ENCODE peak calls at places on chromosome 6, in four cellular contexts. Y is cardiac muscle cell, H is foreskin keratinocyte, N is caudate nucleus. L is an unnamed sample.
A peak's percentile ranks its signal among the peaks of the same experiment; 100 is the strongest.

GRCh38 chr6:51029576-51029975 is 210.9 kb downstream of the TFAP2B start:
- DNase-seq in Y (no peak), H (no peak), N (no peak), L (no peak)

GRCh38 chr6:5695260-5696245 is 311.2 kb downstream of the NRN1 start:
- DNase-seq in Y (no peak), H (no peak), N (no peak), L (peak; percentile 56)

GRCh38 chr6:95404777-95405176 is 172.6 kb upstream of the MANEA start:
- DNase-seq in Y (no peak), H (no peak), N (no peak), L (no peak)

GRCh38 chr6:148457843-148458159 is 115.2 kb downstream of the SASH1 start:
- DNase-seq in Y (no peak), H (no peak), N (no peak), L (no peak)

GRCh38 chr6:6875818-6876470 is 231.8 kb upstream of the RREB1 start:
- DNase-seq in Y (no peak), H (peak; percentile 67), N (no peak), L (no peak)

GRCh38 chr6:122114733-122115132 is 284.7 kb upstream of the HSF2 start:
- DNase-seq in Y (no peak), H (no peak), N (no peak), L (no peak)

GRCh38 chr6:25042984-25043725 is 107.4 kb upstream of the RIPOR2 start:
- DNase-seq in Y (no peak), H (no peak), N (no peak), L (no peak)

GRCh38 chr6:20340459-20340858 is 61.2 kb upstream of the E2F3 start:
- DNase-seq in Y (no peak), H (no peak), N (no peak), L (no peak)

GRCh38 chr6:160999508-160999907 is 7.9 kb downstream of the MAP3K4 start:
- DNase-seq in Y (no peak), H (no peak), N (no peak), L (no peak)

GRCh38 chr6:93418113-93418447 is 1.3 kb downstream of the EPHA7 start:
- DNase-seq in Y (no peak), H (no peak), N (no peak), L (no peak)

GRCh38 chr6:93420163-93420806 is 926 bp upstream of the EPHA7 start:
- DNase-seq in Y (peak; percentile 13), H (no peak), N (no peak), L (no peak)

GRCh38 chr6:93419304-93420162 is at the start of gene EPHA7:
- DNase-seq in Y (peak; percentile 99), H (peak; percentile 54), N (peak; percentile 95), L (no peak)

GRCh38 chr6:93417421-93417996 is 1.9 kb downstream of the EPHA7 start:
- DNase-seq in Y (peak; percentile 79), H (no peak), N (no peak), L (no peak)

DNA sequence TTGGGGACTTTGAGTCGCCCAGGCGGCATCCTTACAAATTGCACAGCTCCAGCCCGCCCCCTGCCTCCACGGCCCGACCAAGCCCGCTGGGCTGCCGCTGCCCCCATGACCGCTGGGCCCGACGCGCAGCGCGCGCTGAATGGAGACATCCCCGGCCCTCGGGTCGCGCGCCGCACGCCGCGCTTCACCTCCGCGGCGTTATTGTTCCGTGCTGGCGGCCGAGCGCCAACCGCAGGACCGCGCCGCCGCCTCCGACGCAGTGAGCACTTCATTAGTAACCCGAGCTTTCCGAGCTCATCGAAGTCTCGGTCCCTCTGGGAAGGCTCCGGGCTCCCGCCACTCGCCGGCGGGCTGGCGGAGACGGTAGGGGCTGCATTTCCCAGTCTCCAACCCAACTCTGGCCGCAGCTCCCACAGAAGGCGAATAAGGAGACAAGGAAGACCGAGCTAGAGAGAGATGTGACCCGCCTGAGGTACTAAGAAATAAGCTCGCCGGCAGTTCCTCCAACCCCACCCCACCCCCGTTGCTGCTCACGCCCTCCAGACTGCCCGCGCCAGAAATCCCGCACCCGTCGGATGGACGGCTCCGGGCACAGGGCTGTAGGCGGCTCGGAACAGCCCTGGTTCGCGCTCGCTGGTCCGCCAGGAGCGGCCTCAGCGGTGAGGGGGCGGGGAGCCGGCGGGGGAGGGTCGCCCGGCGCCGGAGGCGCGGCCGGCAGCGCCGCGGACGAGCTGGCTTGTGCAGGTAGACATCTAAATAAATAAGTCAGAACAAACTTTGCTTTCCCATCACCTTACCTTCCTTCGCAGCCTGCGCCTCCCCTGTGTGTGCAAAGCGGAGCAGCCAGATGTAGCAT is 683 bp downstream of the EPHA7 start:
- DNase-seq in Y (peak; percentile 86), H (no peak), N (no peak), L (no peak)
- H3K27ac ChIP-seq in Y (peak overlapping the region; percentile 70), H (no peak overlapping the region), N (peak overlapping the region; percentile 73), L (no peak overlapping the region)

GRCh38 chr6:28377879-28378278 is 21.7 kb downstream of the ZSCAN12 start:
- DNase-seq in Y (no peak), H (no peak), N (no peak), L (no peak)

GRCh38 chr6:28371706-28372451 is 22.1 kb downstream of the ZKSCAN3 start:
- DNase-seq in Y (no peak), H (no peak), N (no peak), L (no peak)

GRCh38 chr6:28371280-28371679 is 21.5 kb downstream of the ZKSCAN3 start:
- DNase-seq in Y (no peak), H (no peak), N (no peak), L (no peak)

GRCh38 chr6:28370440-28370839 is 20.7 kb downstream of the ZKSCAN3 start:
- DNase-seq in Y (no peak), H (no peak), N (no peak), L (no peak)

DNA sequence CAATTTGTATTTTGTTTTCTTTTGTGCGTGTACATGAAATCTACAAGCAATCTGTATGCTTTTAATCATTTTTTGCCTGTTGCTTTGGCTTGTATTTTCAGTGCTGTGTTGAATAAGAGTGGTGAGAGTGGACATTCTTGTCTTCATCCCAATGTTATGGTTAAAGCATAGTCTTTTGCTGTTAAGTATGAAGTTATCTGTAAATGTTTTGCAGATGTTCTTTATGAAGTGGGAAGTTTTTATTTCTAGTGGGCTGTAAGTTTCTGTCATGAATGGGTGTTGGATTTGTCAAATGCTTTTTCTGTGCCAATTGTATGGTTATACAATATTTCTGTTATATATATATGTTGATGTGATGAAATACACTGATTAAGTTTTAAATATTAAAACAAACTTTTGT is 24.2 kb downstream of the ZKSCAN3 start:
- DNase-seq in Y (no peak), H (no peak), N (no peak), L (no peak)
- H3K27ac ChIP-seq in Y (no peak overlapping the region), H (no peak overlapping the region), N (no peak overlapping the region), L (no peak overlapping the region)

GRCh38 chr6:170583736-170584180 is 679 bp downstream of the PDCD2 start:
- DNase-seq in Y (no peak), H (no peak), N (no peak), L (no peak)

GRCh38 chr6:170590725-170591124 is 6.3 kb upstream of the PDCD2 start:
- DNase-seq in Y (no peak), H (no peak), N (no peak), L (no peak)

GRCh38 chr6:170584181-170584953 is at the start of gene PDCD2:
- DNase-seq in Y (peak; percentile 96), H (peak; percentile 66), N (peak; percentile 84), L (peak; percentile 98)

GRCh38 chr6:170584954-170585498 is 589 bp upstream of the PDCD2 start:
- DNase-seq in Y (peak; percentile 2), H (no peak), N (no peak), L (no peak)
- H3K27ac ChIP-seq in Y (peak overlapping the region; percentile 75), H (no peak overlapping the region), N (peak overlapping the region; percentile 89), L (no peak overlapping the region)

GRCh38 chr6:33586108-33586640 is 6.1 kb upstream of the BAK1 start:
- DNase-seq in Y (no peak), H (no peak), N (no peak), L (no peak)
- H3K27ac ChIP-seq in Y (no peak overlapping the region), H (no peak overlapping the region), N (peak overlapping the region; percentile 3), L (no peak overlapping the region)